ENCODE peak calls at places on chromosome 3, in five cellular contexts. X is EH, R is posterior cingulate gyrus, H is NCI-H510A treated with DMSO at 0.1 percent for 48 hours, W is sigmoid colon. E is an unnamed sample.

GRCh38 chr3:45659661-45660566 is 29.3 kb upstream of the SACM1L start:
- DNase-seq in R (peak), H (peak), W (peak), X (peak), E (peak)

GRCh38 chr3:58613236-58614132 is 36.3 kb upstream of the FAM107A start:
- DNase-seq in H (no peak), X (no peak), W (no peak), R (no peak), E (no peak)

GRCh38 chr3:84980011-84980410 is 21.2 kb downstream of the CADM2 start:
- DNase-seq in X (no peak), H (no peak), R (peak), W (no peak), E (no peak)

GRCh38 chr3:46334911-46335478 is 18.9 kb upstream of the CCR2 start:
- DNase-seq in H (no peak), R (no peak), X (peak), W (no peak), E (no peak)

GRCh38 chr3:195246608-195247007 is 24.4 kb downstream of the XXYLT1 start:
- DNase-seq in W (no peak), R (peak), X (no peak), H (no peak), E (no peak)

GRCh38 chr3:12451481-12451880 is 32.8 kb upstream of the TSEN2 start:
- DNase-seq in H (no peak), W (no peak), X (no peak), R (no peak), E (no peak)

GRCh38 chr3:47854720-47855455 is 52.0 kb downstream of the DHX30 start:
- DNase-seq in W (no peak), H (no peak), R (no peak), X (no peak), E (no peak)

GRCh38 chr3:195591220-195591619 is 7.5 kb upstream of the APOD start:
- DNase-seq in W (no peak), H (no peak), R (no peak), X (no peak), E (no peak)